ENCODE peak calls at places on chromosomes 13 and 19, in six cellular contexts. One of them, this sample, is unnamed.

GRCh38 chr19:11806354-11807098 is 7.5 kb upstream of the ZNF440 start:
- DNase-seq in HFFc6: no peak
- DNase-seq in activated gamma-delta T cell treated with anti-CD3 and anti-CD28 coated beads, Interleukin-2, amount 50 U/mL, for 16 hours: no peak
- DNase-seq in esophagus squamous epithelium: no peak
- DNase-seq in EL: no peak
- DNase-seq in thoracic aorta: no peak
- DNase-seq in this sample: no peak

GRCh38 chr19:5547881-5548280 is 19.9 kb downstream of the TINCR start:
- DNase-seq in HFFc6: peak
- DNase-seq in activated gamma-delta T cell treated with anti-CD3 and anti-CD28 coated beads, Interleukin-2, amount 50 U/mL, for 16 hours: no peak
- DNase-seq in esophagus squamous epithelium: no peak
- DNase-seq in EL: peak
- DNase-seq in thoracic aorta: no peak
- DNase-seq in this sample: no peak

GRCh38 chr19:45290381-45290931 is 32.2 kb downstream of the CKM start:
- DNase-seq in HFFc6: no peak
- DNase-seq in activated gamma-delta T cell treated with anti-CD3 and anti-CD28 coated beads, Interleukin-2, amount 50 U/mL, for 16 hours: no peak
- DNase-seq in esophagus squamous epithelium: no peak
- DNase-seq in EL: no peak
- DNase-seq in thoracic aorta: no peak
- DNase-seq in this sample: no peak

GRCh38 chr19:15195381-15195964 is 5.3 kb downstream of the NOTCH3 start:
- DNase-seq in HFFc6: peak
- DNase-seq in activated gamma-delta T cell treated with anti-CD3 and anti-CD28 coated beads, Interleukin-2, amount 50 U/mL, for 16 hours: peak
- DNase-seq in esophagus squamous epithelium: no peak
- DNase-seq in EL: peak
- DNase-seq in thoracic aorta: peak
- DNase-seq in this sample: peak

GRCh38 chr13:40776681-40777165 is 5.7 kb upstream of the MRPS31 start:
- DNase-seq in HFFc6: peak
- DNase-seq in activated gamma-delta T cell treated with anti-CD3 and anti-CD28 coated beads, Interleukin-2, amount 50 U/mL, for 16 hours: peak
- DNase-seq in esophagus squamous epithelium: peak
- DNase-seq in EL: peak
- DNase-seq in thoracic aorta: no peak
- DNase-seq in this sample: no peak

GRCh38 chr19:1312732-1313694 is 27.3 kb downstream of the EFNA2 start:
- DNase-seq in HFFc6: peak
- DNase-seq in activated gamma-delta T cell treated with anti-CD3 and anti-CD28 coated beads, Interleukin-2, amount 50 U/mL, for 16 hours: no peak
- DNase-seq in esophagus squamous epithelium: no peak
- DNase-seq in EL: peak
- DNase-seq in thoracic aorta: no peak
- DNase-seq in this sample: no peak

GRCh38 chr13:20997301-20998061 is 63.9 kb downstream of the LATS2 start:
- DNase-seq in HFFc6: peak
- DNase-seq in activated gamma-delta T cell treated with anti-CD3 and anti-CD28 coated beads, Interleukin-2, amount 50 U/mL, for 16 hours: no peak
- DNase-seq in esophagus squamous epithelium: no peak
- DNase-seq in EL: peak
- DNase-seq in thoracic aorta: no peak
- DNase-seq in this sample: peak

GRCh38 chr13:29073762-29074161 is 253.6 kb downstream of the MTUS2 start:
- DNase-seq in HFFc6: no peak
- DNase-seq in activated gamma-delta T cell treated with anti-CD3 and anti-CD28 coated beads, Interleukin-2, amount 50 U/mL, for 16 hours: no peak
- DNase-seq in esophagus squamous epithelium: no peak
- DNase-seq in EL: no peak
- DNase-seq in thoracic aorta: no peak
- DNase-seq in this sample: no peak

GRCh38 chr19:37933965-37934364 is 27.0 kb downstream of the SIPA1L3 start:
- DNase-seq in HFFc6: no peak
- DNase-seq in activated gamma-delta T cell treated with anti-CD3 and anti-CD28 coated beads, Interleukin-2, amount 50 U/mL, for 16 hours: no peak
- DNase-seq in esophagus squamous epithelium: no peak
- DNase-seq in EL: no peak
- DNase-seq in thoracic aorta: no peak
- DNase-seq in this sample: no peak

GRCh38 chr13:95624020-95624419 is 20.5 kb downstream of the DZIP1 start:
- DNase-seq in HFFc6: peak
- DNase-seq in activated gamma-delta T cell treated with anti-CD3 and anti-CD28 coated beads, Interleukin-2, amount 50 U/mL, for 16 hours: no peak
- DNase-seq in esophagus squamous epithelium: no peak
- DNase-seq in EL: peak
- DNase-seq in thoracic aorta: no peak
- DNase-seq in this sample: no peak

GRCh38 chr19:18117692-18118378 is 20.3 kb downstream of the MAST3 start:
- DNase-seq in HFFc6: peak
- DNase-seq in activated gamma-delta T cell treated with anti-CD3 and anti-CD28 coated beads, Interleukin-2, amount 50 U/mL, for 16 hours: peak
- DNase-seq in esophagus squamous epithelium: no peak
- DNase-seq in EL: peak
- DNase-seq in thoracic aorta: no peak
- DNase-seq in this sample: no peak

GRCh38 chr13:23639672-23640275 is 69.6 kb downstream of the TNFRSF19 start:
- DNase-seq in HFFc6: no peak
- DNase-seq in activated gamma-delta T cell treated with anti-CD3 and anti-CD28 coated beads, Interleukin-2, amount 50 U/mL, for 16 hours: no peak
- DNase-seq in esophagus squamous epithelium: no peak
- DNase-seq in EL: no peak
- DNase-seq in thoracic aorta: no peak
- DNase-seq in this sample: no peak

GRCh38 chr13:106561551-106562170 is 6.3 kb downstream of the ARGLU1 start:
- DNase-seq in HFFc6: no peak
- DNase-seq in activated gamma-delta T cell treated with anti-CD3 and anti-CD28 coated beads, Interleukin-2, amount 50 U/mL, for 16 hours: no peak
- DNase-seq in esophagus squamous epithelium: no peak
- DNase-seq in EL: no peak
- DNase-seq in thoracic aorta: no peak
- DNase-seq in this sample: no peak

GRCh38 chr13:49022472-49023144 is 46.9 kb downstream of the FNDC3A start:
- DNase-seq in HFFc6: peak
- DNase-seq in activated gamma-delta T cell treated with anti-CD3 and anti-CD28 coated beads, Interleukin-2, amount 50 U/mL, for 16 hours: no peak
- DNase-seq in esophagus squamous epithelium: no peak
- DNase-seq in EL: peak
- DNase-seq in thoracic aorta: no peak
- DNase-seq in this sample: no peak

GRCh38 chr13:28613562-28613961 is 45.4 kb upstream of the POMP start:
- DNase-seq in HFFc6: no peak
- DNase-seq in activated gamma-delta T cell treated with anti-CD3 and anti-CD28 coated beads, Interleukin-2, amount 50 U/mL, for 16 hours: no peak
- DNase-seq in esophagus squamous epithelium: no peak
- DNase-seq in EL: no peak
- DNase-seq in thoracic aorta: no peak
- DNase-seq in this sample: no peak

GRCh38 chr19:2064788-2065524 is 13.9 kb upstream of the MKNK2 start:
- DNase-seq in HFFc6: no peak
- DNase-seq in activated gamma-delta T cell treated with anti-CD3 and anti-CD28 coated beads, Interleukin-2, amount 50 U/mL, for 16 hours: no peak
- DNase-seq in esophagus squamous epithelium: no peak
- DNase-seq in EL: no peak
- DNase-seq in thoracic aorta: no peak
- DNase-seq in this sample: peak

GRCh38 chr19:5623397-5624153 is 692 bp downstream of the SAFB start:
- DNase-seq in HFFc6: no peak
- DNase-seq in activated gamma-delta T cell treated with anti-CD3 and anti-CD28 coated beads, Interleukin-2, amount 50 U/mL, for 16 hours: no peak
- DNase-seq in esophagus squamous epithelium: no peak
- DNase-seq in EL: no peak
- DNase-seq in thoracic aorta: no peak
- DNase-seq in this sample: peak

GRCh38 chr19:14091086-14091884 is 734 bp upstream of the SAMD1 start:
- DNase-seq in HFFc6: peak
- DNase-seq in activated gamma-delta T cell treated with anti-CD3 and anti-CD28 coated beads, Interleukin-2, amount 50 U/mL, for 16 hours: peak
- DNase-seq in esophagus squamous epithelium: no peak
- DNase-seq in EL: peak
- DNase-seq in thoracic aorta: no peak
- DNase-seq in this sample: peak

GRCh38 chr19:43148233-43148632 is 38.1 kb downstream of the PSG5 start:
- DNase-seq in HFFc6: peak
- DNase-seq in activated gamma-delta T cell treated with anti-CD3 and anti-CD28 coated beads, Interleukin-2, amount 50 U/mL, for 16 hours: no peak
- DNase-seq in esophagus squamous epithelium: no peak
- DNase-seq in EL: peak
- DNase-seq in thoracic aorta: no peak
- DNase-seq in this sample: no peak

GRCh38 chr13:107375701-107376350 is 807.9 kb upstream of the ARGLU1 start:
- DNase-seq in HFFc6: no peak
- DNase-seq in activated gamma-delta T cell treated with anti-CD3 and anti-CD28 coated beads, Interleukin-2, amount 50 U/mL, for 16 hours: no peak
- DNase-seq in esophagus squamous epithelium: no peak
- DNase-seq in EL: no peak
- DNase-seq in thoracic aorta: no peak
- DNase-seq in this sample: no peak

GRCh38 chr13:99288069-99288468 is 19.1 kb downstream of the GPR183 start:
- DNase-seq in HFFc6: no peak
- DNase-seq in activated gamma-delta T cell treated with anti-CD3 and anti-CD28 coated beads, Interleukin-2, amount 50 U/mL, for 16 hours: no peak
- DNase-seq in esophagus squamous epithelium: no peak
- DNase-seq in EL: no peak
- DNase-seq in thoracic aorta: no peak
- DNase-seq in this sample: no peak

GRCh38 chr19:6204866-6205723 is 69.6 kb downstream of the ACSBG2 start:
- DNase-seq in HFFc6: no peak
- DNase-seq in activated gamma-delta T cell treated with anti-CD3 and anti-CD28 coated beads, Interleukin-2, amount 50 U/mL, for 16 hours: no peak
- DNase-seq in esophagus squamous epithelium: no peak
- DNase-seq in EL: no peak
- DNase-seq in thoracic aorta: no peak
- DNase-seq in this sample: no peak

GRCh38 chr19:49017666-49018351 is 918 bp upstream of the LHB start:
- DNase-seq in HFFc6: peak
- DNase-seq in activated gamma-delta T cell treated with anti-CD3 and anti-CD28 coated beads, Interleukin-2, amount 50 U/mL, for 16 hours: peak
- DNase-seq in esophagus squamous epithelium: no peak
- DNase-seq in EL: peak
- DNase-seq in thoracic aorta: no peak
- DNase-seq in this sample: no peak

GRCh38 chr19:13057147-13057572 is 45.5 kb downstream of the LYL1 start:
- DNase-seq in HFFc6: no peak
- DNase-seq in activated gamma-delta T cell treated with anti-CD3 and anti-CD28 coated beads, Interleukin-2, amount 50 U/mL, for 16 hours: no peak
- DNase-seq in esophagus squamous epithelium: no peak
- DNase-seq in EL: no peak
- DNase-seq in thoracic aorta: no peak
- DNase-seq in this sample: no peak

GRCh38 chr19:35883920-35884319 is 15.5 kb downstream of the APLP1 start:
- DNase-seq in HFFc6: no peak
- DNase-seq in activated gamma-delta T cell treated with anti-CD3 and anti-CD28 coated beads, Interleukin-2, amount 50 U/mL, for 16 hours: no peak
- DNase-seq in esophagus squamous epithelium: no peak
- DNase-seq in EL: no peak
- DNase-seq in thoracic aorta: no peak
- DNase-seq in this sample: no peak

GRCh38 chr19:42634409-42635232 is 39.9 kb upstream of the CEACAM8 start:
- DNase-seq in HFFc6: peak
- DNase-seq in activated gamma-delta T cell treated with anti-CD3 and anti-CD28 coated beads, Interleukin-2, amount 50 U/mL, for 16 hours: peak
- DNase-seq in esophagus squamous epithelium: no peak
- DNase-seq in EL: peak
- DNase-seq in thoracic aorta: no peak
- DNase-seq in this sample: no peak

GRCh38 chr13:105804561-105805190 is 730.8 kb downstream of the EFNB2 start:
- DNase-seq in HFFc6: no peak
- DNase-seq in activated gamma-delta T cell treated with anti-CD3 and anti-CD28 coated beads, Interleukin-2, amount 50 U/mL, for 16 hours: no peak
- DNase-seq in esophagus squamous epithelium: no peak
- DNase-seq in EL: peak
- DNase-seq in thoracic aorta: no peak
- DNase-seq in this sample: no peak

This sample was measured in coronary artery.